ENCODE peak calls at places on chromosomes 6 and 20, in nine cellular contexts. One of them, this sample, is unnamed.
A peak's percentile ranks its signal among the peaks of the same experiment; 100 is the strongest.

GRCh38 chr6:136527831-136528230 is 22.4 kb downstream of the MAP7 start:
- DNase-seq in Peyer's patch: no peak
- DNase-seq in neural crest cell: no peak
- DNase-seq in Calu3: no peak
- DNase-seq in uterus: no peak
- DNase-seq in cardiac fibroblast: no peak
- DNase-seq in lung: no peak
- DNase-seq in esophagus muscularis mucosa: no peak
- DNase-seq in bronchial epithelial cell: no peak
- DNase-seq in this sample: no peak

GRCh38 chr20:34415079-34415478 is 52.0 kb downstream of the ITCH start:
- DNase-seq in bronchial epithelial cell: peak; percentile 37
- DNase-seq in esophagus muscularis mucosa: no peak
- DNase-seq in Calu3: peak; percentile 24
- DNase-seq in lung: no peak
- DNase-seq in Peyer's patch: no peak
- DNase-seq in uterus: no peak
- DNase-seq in cardiac fibroblast: no peak
- DNase-seq in neural crest cell: no peak
- DNase-seq in this sample: no peak

GRCh38 chr6:79188885-79189505 is 45.5 kb downstream of the HMGN3 start:
- DNase-seq in Peyer's patch: no peak
- DNase-seq in neural crest cell: no peak
- DNase-seq in lung: no peak
- DNase-seq in cardiac fibroblast: peak; percentile 52
- DNase-seq in Calu3: no peak
- DNase-seq in uterus: no peak
- DNase-seq in bronchial epithelial cell: no peak
- DNase-seq in esophagus muscularis mucosa: no peak
- DNase-seq in this sample: no peak

GRCh38 chr6:163815796-163816195 is 401.3 kb downstream of the QKI start:
- DNase-seq in uterus: no peak
- DNase-seq in Peyer's patch: no peak
- DNase-seq in bronchial epithelial cell: no peak
- DNase-seq in esophagus muscularis mucosa: peak; percentile 75
- DNase-seq in lung: no peak
- DNase-seq in Calu3: no peak
- DNase-seq in neural crest cell: no peak
- DNase-seq in cardiac fibroblast: no peak
- DNase-seq in this sample: no peak

GRCh38 chr20:3781153-3781910 is at the start of gene SPEF1:
- DNase-seq in lung: peak; percentile 84
- DNase-seq in bronchial epithelial cell: peak; percentile 92
- DNase-seq in esophagus muscularis mucosa: peak; percentile 93
- DNase-seq in cardiac fibroblast: peak; percentile 93
- DNase-seq in Peyer's patch: peak; percentile 87
- DNase-seq in Calu3: peak; percentile 73
- DNase-seq in neural crest cell: peak; percentile 67
- DNase-seq in uterus: peak; percentile 90
- DNase-seq in this sample: peak; percentile 88

GRCh38 chr6:45026003-45026516 is 302.1 kb upstream of the RUNX2 start:
- DNase-seq in esophagus muscularis mucosa: no peak
- DNase-seq in neural crest cell: no peak
- DNase-seq in cardiac fibroblast: peak; percentile 15
- DNase-seq in bronchial epithelial cell: peak; percentile 40
- DNase-seq in uterus: no peak
- DNase-seq in lung: no peak
- DNase-seq in Calu3: no peak
- DNase-seq in Peyer's patch: no peak
- DNase-seq in this sample: no peak

GRCh38 chr20:5056801-5057599 is 55.7 kb upstream of the SLC23A2 start:
- DNase-seq in lung: peak; percentile 34
- DNase-seq in esophagus muscularis mucosa: no peak
- DNase-seq in cardiac fibroblast: peak; percentile 36
- DNase-seq in uterus: no peak
- DNase-seq in Calu3: peak; percentile 43
- DNase-seq in neural crest cell: peak; percentile 57
- DNase-seq in bronchial epithelial cell: peak; percentile 49
- DNase-seq in Peyer's patch: peak; percentile 79
- DNase-seq in this sample: peak; percentile 56

GRCh38 chr6:90098025-90098474 is 198.6 kb downstream of the BACH2 start:
- DNase-seq in uterus: peak; percentile 89
- DNase-seq in neural crest cell: no peak
- DNase-seq in bronchial epithelial cell: peak; percentile 95
- DNase-seq in cardiac fibroblast: peak; percentile 95
- DNase-seq in esophagus muscularis mucosa: peak; percentile 97
- DNase-seq in lung: peak; percentile 49
- DNase-seq in Calu3: no peak
- DNase-seq in Peyer's patch: peak; percentile 63
- DNase-seq in this sample: no peak

GRCh38 chr20:7375905-7376304 is 564.4 kb downstream of the HAO1 start:
- DNase-seq in esophagus muscularis mucosa: no peak
- DNase-seq in bronchial epithelial cell: peak; percentile 39
- DNase-seq in Calu3: no peak
- DNase-seq in Peyer's patch: no peak
- DNase-seq in lung: no peak
- DNase-seq in cardiac fibroblast: peak; percentile 33
- DNase-seq in uterus: no peak
- DNase-seq in neural crest cell: no peak
- DNase-seq in this sample: no peak

GRCh38 chr20:64065973-64066341 is 3.0 kb downstream of the TCEA2 start:
- DNase-seq in Peyer's patch: peak; percentile 87
- DNase-seq in bronchial epithelial cell: peak; percentile 61
- DNase-seq in cardiac fibroblast: peak; percentile 70
- DNase-seq in uterus: no peak
- DNase-seq in neural crest cell: no peak
- DNase-seq in esophagus muscularis mucosa: no peak
- DNase-seq in lung: no peak
- DNase-seq in Calu3: peak; percentile 78
- DNase-seq in this sample: no peak

GRCh38 chr6:146032387-146032786 is 3.5 kb downstream of the GRM1 start:
- DNase-seq in uterus: no peak
- DNase-seq in Peyer's patch: no peak
- DNase-seq in cardiac fibroblast: no peak
- DNase-seq in lung: no peak
- DNase-seq in esophagus muscularis mucosa: no peak
- DNase-seq in bronchial epithelial cell: no peak
- DNase-seq in neural crest cell: no peak
- DNase-seq in Calu3: no peak
- DNase-seq in this sample: no peak

GRCh38 chr20:45036044-45036755 is 64.7 kb downstream of the KCNS1 start:
- DNase-seq in uterus: peak; percentile 34
- DNase-seq in esophagus muscularis mucosa: no peak
- DNase-seq in bronchial epithelial cell: peak; percentile 80
- DNase-seq in lung: no peak
- DNase-seq in cardiac fibroblast: peak; percentile 63
- DNase-seq in Peyer's patch: no peak
- DNase-seq in neural crest cell: no peak
- DNase-seq in Calu3: peak; percentile 45
- DNase-seq in this sample: no peak

DNA sequence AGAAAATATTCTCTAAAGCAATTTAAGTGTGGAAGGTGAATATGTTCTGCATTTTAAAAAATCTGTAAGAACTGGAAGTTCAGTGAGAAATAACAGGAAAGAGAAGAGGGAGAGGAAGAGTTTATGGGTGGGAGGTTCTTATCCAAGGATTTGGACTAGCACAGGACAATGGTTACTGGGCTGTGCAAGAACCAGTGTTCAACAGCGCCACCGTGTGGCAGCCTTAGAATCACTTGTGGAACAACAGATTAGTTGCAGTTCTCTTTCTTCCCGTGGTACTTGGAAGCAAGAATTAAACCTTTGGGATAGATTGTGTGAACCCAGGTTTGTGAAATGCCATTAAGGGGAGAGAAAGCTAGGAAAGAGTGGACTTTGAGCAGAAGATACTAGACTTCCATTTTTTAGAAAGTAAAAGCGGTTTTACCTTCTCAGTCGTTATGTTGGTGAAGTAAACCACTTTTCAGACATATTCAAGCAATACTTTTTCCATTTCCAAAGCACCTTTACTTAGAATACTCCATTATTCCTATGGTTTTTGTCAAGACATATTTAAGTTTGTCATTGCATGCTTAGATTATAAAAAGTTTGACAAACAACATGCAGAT is 436.7 kb downstream of the RNF144B start:
- DNase-seq in Peyer's patch: no peak
- DNase-seq in Calu3: peak; percentile 16
- DNase-seq in uterus: no peak
- DNase-seq in cardiac fibroblast: peak; percentile 12
- DNase-seq in bronchial epithelial cell: peak; percentile 23
- DNase-seq in esophagus muscularis mucosa: no peak
- DNase-seq in lung: no peak
- DNase-seq in neural crest cell: peak; percentile 46
- DNase-seq in this sample: peak; percentile 30
- TF ChIP-seq CTCF in Peyer's patch: peak; percentile 10
- TF ChIP-seq CTCF in Calu3: no peak
- TF ChIP-seq CTCF in uterus: no peak
- TF ChIP-seq CTCF in cardiac fibroblast: peak; percentile 49
- TF ChIP-seq CTCF in bronchial epithelial cell: peak; percentile 60
- TF ChIP-seq CTCF in esophagus muscularis mucosa: no peak
- TF ChIP-seq CTCF in lung: no peak
- TF ChIP-seq CTCF in neural crest cell: peak; percentile 69
- TF ChIP-seq CTCF in this sample: peak; percentile 15

GRCh38 chr6:2439632-2440031 is 194.2 kb upstream of the GMDS start:
- DNase-seq in lung: no peak
- DNase-seq in uterus: no peak
- DNase-seq in neural crest cell: no peak
- DNase-seq in esophagus muscularis mucosa: peak; percentile 74
- DNase-seq in Peyer's patch: no peak
- DNase-seq in Calu3: no peak
- DNase-seq in bronchial epithelial cell: no peak
- DNase-seq in cardiac fibroblast: no peak
- DNase-seq in this sample: no peak
- TF ChIP-seq CTCF in lung: no peak
- TF ChIP-seq CTCF in uterus: no peak
- TF ChIP-seq CTCF in neural crest cell: no peak
- TF ChIP-seq CTCF in esophagus muscularis mucosa: no peak
- TF ChIP-seq CTCF in Peyer's patch: no peak
- TF ChIP-seq CTCF in Calu3: no peak
- TF ChIP-seq CTCF in bronchial epithelial cell: no peak
- TF ChIP-seq CTCF in cardiac fibroblast: no peak
- TF ChIP-seq CTCF in this sample: no peak

GRCh38 chr6:132728616-132729015 is 14.8 kb upstream of the VNN1 start:
- DNase-seq in uterus: no peak
- DNase-seq in cardiac fibroblast: no peak
- DNase-seq in lung: no peak
- DNase-seq in neural crest cell: no peak
- DNase-seq in bronchial epithelial cell: no peak
- DNase-seq in Calu3: no peak
- DNase-seq in Peyer's patch: no peak
- DNase-seq in esophagus muscularis mucosa: no peak
- DNase-seq in this sample: no peak
- TF ChIP-seq CTCF in uterus: no peak
- TF ChIP-seq CTCF in cardiac fibroblast: no peak
- TF ChIP-seq CTCF in lung: no peak
- TF ChIP-seq CTCF in neural crest cell: peak; percentile 25
- TF ChIP-seq CTCF in bronchial epithelial cell: no peak
- TF ChIP-seq CTCF in Calu3: no peak
- TF ChIP-seq CTCF in Peyer's patch: no peak
- TF ChIP-seq CTCF in esophagus muscularis mucosa: no peak
- TF ChIP-seq CTCF in this sample: no peak

GRCh38 chr6:129670634-129671033 is 39.3 kb downstream of the ARHGAP18 start:
- DNase-seq in Peyer's patch: no peak
- DNase-seq in bronchial epithelial cell: no peak
- DNase-seq in Calu3: no peak
- DNase-seq in cardiac fibroblast: no peak
- DNase-seq in neural crest cell: no peak
- DNase-seq in esophagus muscularis mucosa: no peak
- DNase-seq in lung: no peak
- DNase-seq in uterus: no peak
- DNase-seq in this sample: no peak

GRCh38 chr6:129665555-129665954 is 44.4 kb downstream of the ARHGAP18 start:
- DNase-seq in esophagus muscularis mucosa: no peak
- DNase-seq in uterus: no peak
- DNase-seq in cardiac fibroblast: no peak
- DNase-seq in neural crest cell: no peak
- DNase-seq in Calu3: no peak
- DNase-seq in bronchial epithelial cell: no peak
- DNase-seq in Peyer's patch: no peak
- DNase-seq in lung: no peak
- DNase-seq in this sample: no peak

GRCh38 chr6:129667621-129668020 is 42.4 kb downstream of the ARHGAP18 start:
- DNase-seq in cardiac fibroblast: peak; percentile 90
- DNase-seq in Calu3: no peak
- DNase-seq in esophagus muscularis mucosa: no peak
- DNase-seq in lung: no peak
- DNase-seq in Peyer's patch: no peak
- DNase-seq in uterus: no peak
- DNase-seq in bronchial epithelial cell: no peak
- DNase-seq in neural crest cell: no peak
- DNase-seq in this sample: no peak

GRCh38 chr6:129663531-129663930 is 46.4 kb downstream of the ARHGAP18 start:
- DNase-seq in lung: no peak
- DNase-seq in cardiac fibroblast: no peak
- DNase-seq in esophagus muscularis mucosa: no peak
- DNase-seq in neural crest cell: no peak
- DNase-seq in uterus: no peak
- DNase-seq in Peyer's patch: no peak
- DNase-seq in bronchial epithelial cell: no peak
- DNase-seq in Calu3: no peak
- DNase-seq in this sample: no peak

GRCh38 chr6:129667034-129667433 is 42.9 kb downstream of the ARHGAP18 start:
- DNase-seq in Peyer's patch: no peak
- DNase-seq in uterus: no peak
- DNase-seq in bronchial epithelial cell: no peak
- DNase-seq in cardiac fibroblast: peak; percentile 55
- DNase-seq in lung: no peak
- DNase-seq in neural crest cell: no peak
- DNase-seq in Calu3: no peak
- DNase-seq in esophagus muscularis mucosa: no peak
- DNase-seq in this sample: no peak
- TF ChIP-seq CTCF in Peyer's patch: no peak
- TF ChIP-seq CTCF in uterus: no peak
- TF ChIP-seq CTCF in bronchial epithelial cell: no peak
- TF ChIP-seq CTCF in cardiac fibroblast: peak; percentile 3
- TF ChIP-seq CTCF in lung: no peak
- TF ChIP-seq CTCF in neural crest cell: no peak
- TF ChIP-seq CTCF in Calu3: no peak
- TF ChIP-seq CTCF in esophagus muscularis mucosa: no peak
- TF ChIP-seq CTCF in this sample: no peak

DNA sequence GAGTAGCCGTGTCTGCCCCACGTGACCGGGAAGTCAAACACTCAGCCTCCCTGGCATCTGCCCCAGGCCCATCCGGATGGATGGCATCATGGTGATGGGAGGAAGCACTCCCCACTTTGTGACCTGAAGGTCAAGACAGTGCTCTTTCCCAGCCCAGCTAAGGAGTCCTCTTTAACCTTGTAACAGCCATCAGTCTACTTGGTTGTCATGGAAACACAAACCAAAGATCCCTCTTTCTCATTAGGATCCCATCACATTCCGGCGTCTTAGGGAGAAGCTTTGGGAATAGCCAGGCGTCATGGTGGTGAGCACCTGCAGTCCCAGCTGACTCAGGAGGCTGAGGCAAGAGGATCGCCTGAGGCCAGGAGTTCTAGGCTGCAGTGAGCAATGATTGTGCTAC is 90.9 kb upstream of the FOXC1 start:
- DNase-seq in bronchial epithelial cell: no peak
- DNase-seq in esophagus muscularis mucosa: no peak
- DNase-seq in Calu3: no peak
- DNase-seq in cardiac fibroblast: no peak
- DNase-seq in neural crest cell: no peak
- DNase-seq in lung: no peak
- DNase-seq in uterus: no peak
- DNase-seq in Peyer's patch: no peak
- DNase-seq in this sample: no peak
- TF ChIP-seq CTCF in bronchial epithelial cell: no peak
- TF ChIP-seq CTCF in esophagus muscularis mucosa: no peak
- TF ChIP-seq CTCF in Calu3: no peak
- TF ChIP-seq CTCF in cardiac fibroblast: no peak
- TF ChIP-seq CTCF in neural crest cell: no peak
- TF ChIP-seq CTCF in lung: no peak
- TF ChIP-seq CTCF in uterus: no peak
- TF ChIP-seq CTCF in Peyer's patch: no peak
- TF ChIP-seq CTCF in this sample: no peak

GRCh38 chr6:37489697-37490336 is 9.9 kb downstream of the CCDC167 start:
- DNase-seq in esophagus muscularis mucosa: no peak
- DNase-seq in neural crest cell: no peak
- DNase-seq in Peyer's patch: peak; percentile 49
- DNase-seq in Calu3: no peak
- DNase-seq in cardiac fibroblast: no peak
- DNase-seq in bronchial epithelial cell: no peak
- DNase-seq in lung: no peak
- DNase-seq in uterus: no peak
- DNase-seq in this sample: no peak
- TF ChIP-seq CTCF in esophagus muscularis mucosa: no peak
- TF ChIP-seq CTCF in neural crest cell: no peak
- TF ChIP-seq CTCF in Peyer's patch: no peak
- TF ChIP-seq CTCF in Calu3: no peak
- TF ChIP-seq CTCF in cardiac fibroblast: peak; percentile 7
- TF ChIP-seq CTCF in bronchial epithelial cell: no peak
- TF ChIP-seq CTCF in lung: no peak
- TF ChIP-seq CTCF in uterus: no peak
- TF ChIP-seq CTCF in this sample: no peak